ENCODE peak calls at places on chromosomes 3 and 15, in seven cellular contexts. One of them, this sample, is unnamed.

GRCh38 chr3:37217098-37217849 is 42.9 kb upstream of the LRRFIP2 start:
- DNase-seq in stomach: no peak
- DNase-seq in kidney epithelial cell: no peak
- DNase-seq in hepatocyte: no peak
- DNase-seq in esophagus squamous epithelium: no peak
- DNase-seq in body of pancreas: no peak
- DNase-seq in tibial nerve: no peak
- DNase-seq in this sample: no peak

GRCh38 chr3:123096701-123097100 is 29.9 kb downstream of the PDIA5 start:
- DNase-seq in tibial nerve: no peak
- DNase-seq in hepatocyte: peak
- DNase-seq in kidney epithelial cell: no peak
- DNase-seq in body of pancreas: peak
- DNase-seq in esophagus squamous epithelium: no peak
- DNase-seq in stomach: peak
- DNase-seq in this sample: no peak

GRCh38 chr15:69823223-69823907 is 274.4 kb downstream of the TLE3 start:
- DNase-seq in esophagus squamous epithelium: no peak
- DNase-seq in stomach: no peak
- DNase-seq in kidney epithelial cell: no peak
- DNase-seq in tibial nerve: no peak
- DNase-seq in hepatocyte: peak
- DNase-seq in body of pancreas: no peak
- DNase-seq in this sample: no peak

GRCh38 chr3:71107926-71108325 is 475.6 kb downstream of the FOXP1 start:
- DNase-seq in stomach: no peak
- DNase-seq in kidney epithelial cell: no peak
- DNase-seq in tibial nerve: no peak
- DNase-seq in esophagus squamous epithelium: no peak
- DNase-seq in hepatocyte: no peak
- DNase-seq in body of pancreas: no peak
- DNase-seq in this sample: no peak

GRCh38 chr3:197430961-197431910 is 124.5 kb downstream of the BDH1 start:
- DNase-seq in esophagus squamous epithelium: no peak
- DNase-seq in body of pancreas: no peak
- DNase-seq in tibial nerve: no peak
- DNase-seq in stomach: no peak
- DNase-seq in hepatocyte: no peak
- DNase-seq in kidney epithelial cell: no peak
- DNase-seq in this sample: no peak

GRCh38 chr3:109035082-109035481 is 81.4 kb upstream of the GUCA1C start:
- DNase-seq in tibial nerve: no peak
- DNase-seq in body of pancreas: no peak
- DNase-seq in kidney epithelial cell: no peak
- DNase-seq in hepatocyte: no peak
- DNase-seq in esophagus squamous epithelium: no peak
- DNase-seq in stomach: no peak
- DNase-seq in this sample: no peak

GRCh38 chr3:103712320-103713008 is 1277.6 kb downstream of the ZPLD1 start:
- DNase-seq in esophagus squamous epithelium: no peak
- DNase-seq in stomach: no peak
- DNase-seq in body of pancreas: no peak
- DNase-seq in kidney epithelial cell: peak
- DNase-seq in tibial nerve: no peak
- DNase-seq in hepatocyte: no peak
- DNase-seq in this sample: peak

GRCh38 chr3:150756491-150757059 is 6.4 kb downstream of the SIAH2 start:
- DNase-seq in hepatocyte: no peak
- DNase-seq in tibial nerve: no peak
- DNase-seq in esophagus squamous epithelium: no peak
- DNase-seq in stomach: no peak
- DNase-seq in body of pancreas: no peak
- DNase-seq in kidney epithelial cell: no peak
- DNase-seq in this sample: no peak

GRCh38 chr3:112230033-112230432 is 64.0 kb downstream of the SLC9C1 start:
- DNase-seq in tibial nerve: no peak
- DNase-seq in hepatocyte: no peak
- DNase-seq in kidney epithelial cell: no peak
- DNase-seq in esophagus squamous epithelium: no peak
- DNase-seq in body of pancreas: no peak
- DNase-seq in stomach: no peak
- DNase-seq in this sample: no peak

GRCh38 chr3:120555661-120556509 is 40.3 kb upstream of the NDUFB4 start:
- DNase-seq in body of pancreas: peak
- DNase-seq in stomach: peak
- DNase-seq in esophagus squamous epithelium: no peak
- DNase-seq in hepatocyte: no peak
- DNase-seq in tibial nerve: no peak
- DNase-seq in kidney epithelial cell: no peak
- DNase-seq in this sample: no peak

GRCh38 chr15:50876989-50877360 is 31.5 kb upstream of the AP4E1 start:
- DNase-seq in body of pancreas: peak
- DNase-seq in kidney epithelial cell: no peak
- DNase-seq in esophagus squamous epithelium: no peak
- DNase-seq in hepatocyte: peak
- DNase-seq in stomach: peak
- DNase-seq in tibial nerve: peak
- DNase-seq in this sample: peak

GRCh38 chr3:42803800-42804112 is 534 bp downstream of the HIGD1A start:
- DNase-seq in tibial nerve: no peak
- DNase-seq in kidney epithelial cell: no peak
- DNase-seq in esophagus squamous epithelium: no peak
- DNase-seq in body of pancreas: no peak
- DNase-seq in hepatocyte: peak
- DNase-seq in stomach: peak
- DNase-seq in this sample: no peak

GRCh38 chr15:55246567-55246966 is 43.0 kb downstream of the RAB27A start:
- DNase-seq in hepatocyte: no peak
- DNase-seq in esophagus squamous epithelium: no peak
- DNase-seq in stomach: peak
- DNase-seq in kidney epithelial cell: no peak
- DNase-seq in body of pancreas: no peak
- DNase-seq in tibial nerve: no peak
- DNase-seq in this sample: no peak

GRCh38 chr15:87597346-87598052 is 659.0 kb downstream of the NTRK3 start:
- DNase-seq in stomach: no peak
- DNase-seq in kidney epithelial cell: no peak
- DNase-seq in body of pancreas: no peak
- DNase-seq in esophagus squamous epithelium: no peak
- DNase-seq in tibial nerve: no peak
- DNase-seq in hepatocyte: no peak
- DNase-seq in this sample: no peak

GRCh38 chr3:172282850-172283249 is 165.4 kb downstream of the GHSR start:
- DNase-seq in esophagus squamous epithelium: no peak
- DNase-seq in tibial nerve: no peak
- DNase-seq in body of pancreas: no peak
- DNase-seq in kidney epithelial cell: no peak
- DNase-seq in stomach: no peak
- DNase-seq in hepatocyte: no peak
- DNase-seq in this sample: no peak

GRCh38 chr3:127011270-127011992 is 28.5 kb downstream of the PLXNA1 start:
- DNase-seq in kidney epithelial cell: no peak
- DNase-seq in esophagus squamous epithelium: no peak
- DNase-seq in tibial nerve: no peak
- DNase-seq in hepatocyte: no peak
- DNase-seq in body of pancreas: no peak
- DNase-seq in stomach: no peak
- DNase-seq in this sample: no peak

GRCh38 chr15:101088311-101088710 is 163.5 kb downstream of the CHSY1 start:
- DNase-seq in tibial nerve: no peak
- DNase-seq in hepatocyte: no peak
- DNase-seq in stomach: no peak
- DNase-seq in kidney epithelial cell: no peak
- DNase-seq in esophagus squamous epithelium: no peak
- DNase-seq in body of pancreas: no peak
- DNase-seq in this sample: no peak

GRCh38 chr3:113277886-113278598 is 66.7 kb downstream of the BOC start:
- DNase-seq in body of pancreas: no peak
- DNase-seq in esophagus squamous epithelium: no peak
- DNase-seq in tibial nerve: no peak
- DNase-seq in stomach: no peak
- DNase-seq in hepatocyte: no peak
- DNase-seq in kidney epithelial cell: no peak
- DNase-seq in this sample: no peak

GRCh38 chr3:25621087-25621486 is 43.6 kb downstream of the TOP2B start:
- DNase-seq in body of pancreas: no peak
- DNase-seq in hepatocyte: no peak
- DNase-seq in esophagus squamous epithelium: no peak
- DNase-seq in kidney epithelial cell: no peak
- DNase-seq in stomach: no peak
- DNase-seq in tibial nerve: no peak
- DNase-seq in this sample: no peak

GRCh38 chr15:84727429-84727828 is 11.5 kb upstream of the SEC11A start:
- DNase-seq in tibial nerve: no peak
- DNase-seq in hepatocyte: no peak
- DNase-seq in kidney epithelial cell: no peak
- DNase-seq in esophagus squamous epithelium: no peak
- DNase-seq in stomach: no peak
- DNase-seq in body of pancreas: no peak
- DNase-seq in this sample: no peak

GRCh38 chr15:62846131-62846804 is 196.3 kb upstream of the TPM1 start:
- DNase-seq in tibial nerve: no peak
- DNase-seq in kidney epithelial cell: no peak
- DNase-seq in esophagus squamous epithelium: no peak
- DNase-seq in stomach: no peak
- DNase-seq in hepatocyte: no peak
- DNase-seq in body of pancreas: no peak
- DNase-seq in this sample: no peak

GRCh38 chr15:48541659-48542334 is 103.7 kb downstream of the FBN1 start:
- DNase-seq in hepatocyte: peak
- DNase-seq in body of pancreas: no peak
- DNase-seq in stomach: no peak
- DNase-seq in kidney epithelial cell: no peak
- DNase-seq in esophagus squamous epithelium: no peak
- DNase-seq in tibial nerve: no peak
- DNase-seq in this sample: peak

GRCh38 chr15:96369351-96369750 is 38.9 kb downstream of the NR2F2 start:
- DNase-seq in body of pancreas: no peak
- DNase-seq in hepatocyte: no peak
- DNase-seq in esophagus squamous epithelium: no peak
- DNase-seq in kidney epithelial cell: no peak
- DNase-seq in tibial nerve: no peak
- DNase-seq in stomach: no peak
- DNase-seq in this sample: no peak

DNA sequence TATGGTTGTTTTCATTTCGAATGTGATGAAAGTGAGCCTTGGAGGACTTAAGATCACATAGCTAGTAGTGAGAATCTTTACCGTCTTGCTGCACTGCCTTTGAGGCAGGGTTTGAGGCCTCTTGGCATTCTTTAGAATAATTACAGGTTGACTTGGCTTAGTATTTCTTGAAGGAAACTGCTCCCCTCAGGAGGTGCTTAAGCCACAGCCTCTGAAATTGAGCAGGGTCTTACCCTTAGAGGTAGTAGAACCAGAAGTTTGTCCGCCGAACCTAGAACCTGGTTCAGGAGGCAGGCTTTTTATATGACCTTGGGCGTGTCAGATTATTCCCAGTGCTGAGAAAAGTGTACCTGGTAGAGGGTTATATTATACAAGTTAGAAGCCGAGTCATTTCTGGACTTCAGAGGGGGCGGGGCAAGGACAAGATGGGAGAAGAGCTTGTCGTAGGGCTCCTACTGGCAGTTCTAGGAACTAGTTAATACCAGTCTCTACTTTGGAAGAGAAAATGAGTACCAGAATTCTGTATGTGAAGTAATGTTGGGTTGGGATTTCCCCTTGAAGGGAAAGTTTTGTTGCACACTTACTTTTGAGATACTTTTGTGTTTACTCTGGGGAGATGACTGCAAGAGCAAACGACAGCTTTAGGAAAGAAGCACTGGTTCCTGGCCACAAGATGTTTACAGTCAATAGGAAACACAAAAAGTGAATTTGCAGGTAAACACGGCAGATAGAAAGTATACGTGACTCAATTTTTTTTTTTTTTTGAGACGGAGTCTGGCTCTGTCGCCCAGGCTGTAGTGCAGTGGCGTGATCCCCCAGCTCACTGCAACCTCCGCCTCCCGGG is 1.3 kb downstream of the TFG start:
- DNase-seq in stomach: peak
- DNase-seq in body of pancreas: peak
- DNase-seq in tibial nerve: no peak
- DNase-seq in esophagus squamous epithelium: no peak
- DNase-seq in hepatocyte: peak
- DNase-seq in kidney epithelial cell: peak
- DNase-seq in this sample: peak
- TF ChIP-seq CTCF in stomach: no peak
- TF ChIP-seq CTCF in body of pancreas: no peak
- TF ChIP-seq CTCF in tibial nerve: no peak
- TF ChIP-seq CTCF in esophagus squamous epithelium: no peak
- TF ChIP-seq CTCF in hepatocyte: peak
- TF ChIP-seq CTCF in kidney epithelial cell: peak
- TF ChIP-seq CTCF in this sample: peak

GRCh38 chr3:195859846-195860411 is 48.2 kb upstream of the MUC4 start:
- DNase-seq in body of pancreas: no peak
- DNase-seq in tibial nerve: no peak
- DNase-seq in esophagus squamous epithelium: no peak
- DNase-seq in stomach: no peak
- DNase-seq in hepatocyte: no peak
- DNase-seq in kidney epithelial cell: no peak
- DNase-seq in this sample: no peak
- H3K4me3 ChIP-seq in body of pancreas: no peak
- H3K4me3 ChIP-seq in tibial nerve: no peak
- H3K4me3 ChIP-seq in esophagus squamous epithelium: no peak
- H3K4me3 ChIP-seq in stomach: no peak
- H3K4me3 ChIP-seq in hepatocyte: no peak
- H3K4me3 ChIP-seq in kidney epithelial cell: no peak
- H3K4me3 ChIP-seq in this sample: no peak

GRCh38 chr3:38758557-38758956 is 57.5 kb downstream of the SCN10A start:
- DNase-seq in tibial nerve: no peak
- DNase-seq in body of pancreas: no peak
- DNase-seq in esophagus squamous epithelium: no peak
- DNase-seq in kidney epithelial cell: no peak
- DNase-seq in stomach: no peak
- DNase-seq in hepatocyte: no peak
- DNase-seq in this sample: no peak

DNA sequence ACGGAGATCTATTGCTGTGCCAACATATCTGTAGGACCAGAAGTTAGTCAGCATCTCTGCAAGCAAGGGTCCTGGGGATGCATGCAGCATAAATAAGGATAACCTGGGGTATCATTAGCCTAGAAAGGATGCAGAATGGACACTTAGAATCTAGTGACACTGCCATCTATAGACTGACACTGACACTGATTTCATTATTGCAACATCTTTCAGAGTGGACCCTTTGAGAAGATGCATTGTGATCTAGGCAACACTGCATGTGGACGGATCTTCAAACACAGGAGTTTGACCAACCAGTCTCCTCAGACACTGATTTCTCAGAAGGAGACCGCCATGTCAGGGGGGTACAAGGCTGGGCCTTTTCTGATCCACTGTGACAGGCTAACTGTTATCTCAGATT is 52.4 kb downstream of the SCN10A start:
- DNase-seq in kidney epithelial cell: no peak
- DNase-seq in esophagus squamous epithelium: no peak
- DNase-seq in hepatocyte: no peak
- DNase-seq in body of pancreas: no peak
- DNase-seq in tibial nerve: no peak
- DNase-seq in stomach: no peak
- DNase-seq in this sample: no peak
- TF ChIP-seq CTCF in kidney epithelial cell: no peak
- TF ChIP-seq CTCF in esophagus squamous epithelium: no peak
- TF ChIP-seq CTCF in hepatocyte: no peak
- TF ChIP-seq CTCF in body of pancreas: no peak
- TF ChIP-seq CTCF in tibial nerve: no peak
- TF ChIP-seq CTCF in stomach: no peak
- TF ChIP-seq CTCF in this sample: no peak

GRCh38 chr3:159733194-159733860 is 255.3 kb upstream of the IL12A start:
- DNase-seq in esophagus squamous epithelium: no peak
- DNase-seq in body of pancreas: no peak
- DNase-seq in stomach: no peak
- DNase-seq in kidney epithelial cell: no peak
- DNase-seq in tibial nerve: no peak
- DNase-seq in hepatocyte: no peak
- DNase-seq in this sample: peak
- H3K4me3 ChIP-seq in esophagus squamous epithelium: no peak
- H3K4me3 ChIP-seq in body of pancreas: no peak
- H3K4me3 ChIP-seq in stomach: peak
- H3K4me3 ChIP-seq in kidney epithelial cell: peak
- H3K4me3 ChIP-seq in tibial nerve: no peak
- H3K4me3 ChIP-seq in hepatocyte: no peak
- H3K4me3 ChIP-seq in this sample: peak

This sample was measured in epithelial cell of proximal tubule.